ENCODE peak calls at places on chromosomes 6 and 20, in seven cellular contexts. O, S, E, N, H, Y and I are unnamed samples.

GRCh38 chr20:47680804-47681529 is 104.3 kb downstream of the SULF2 start:
- DNase-seq in H (no peak), E (peak; percentile 42), N (no peak), Y (no peak), S (no peak), O (peak; percentile 43), I (no peak)

GRCh38 chr20:50534567-50534966 is 24.4 kb downstream of the PTPN1 start:
- DNase-seq in Y (no peak), O (peak; percentile 96), E (peak; percentile 78), H (peak; percentile 50), S (no peak), N (no peak), I (no peak)

GRCh38 chr6:1960484-1961142 is 284.8 kb downstream of the GMDS start:
- DNase-seq in Y (peak; percentile 8), O (no peak), E (no peak), S (no peak), N (no peak), H (no peak), I (no peak)

GRCh38 chr20:52137850-52138249 is 53.7 kb downstream of the ZFP64 start:
- DNase-seq in E (no peak), O (no peak), Y (no peak), N (no peak), H (no peak), S (no peak), I (no peak)

GRCh38 chr20:38222231-38222922 is 38.2 kb downstream of the KIAA1755 start:
- DNase-seq in S (no peak), E (peak; percentile 76), H (peak; percentile 87), N (peak; percentile 40), O (peak; percentile 36), Y (peak; percentile 49), I (peak; percentile 32)

GRCh38 chr20:58883243-58883691 is 30.8 kb downstream of the GNAS start:
- DNase-seq in S (no peak), H (peak; percentile 56), Y (no peak), E (no peak), N (no peak), O (no peak), I (no peak)

GRCh38 chr6:47235964-47236760 is 73.5 kb downstream of the TNFRSF21 start:
- DNase-seq in O (peak; percentile 27), H (no peak), S (no peak), Y (no peak), E (no peak), N (peak; percentile 90), I (no peak)

GRCh38 chr6:144690109-144690508 is 405.0 kb downstream of the UTRN start:
- DNase-seq in S (no peak), O (no peak), H (no peak), E (no peak), N (no peak), Y (no peak), I (no peak)

GRCh38 chr6:33313709-33314514 is at the start of gene TAPBP:
- DNase-seq in N (no peak), S (peak; percentile 89), Y (peak; percentile 61), E (peak; percentile 84), H (peak; percentile 63), O (peak; percentile 43), I (peak; percentile 84)

GRCh38 chr6:154450498-154450897 is 60.0 kb downstream of the CNKSR3 start:
- DNase-seq in E (no peak), S (no peak), Y (no peak), N (no peak), O (no peak), H (no peak), I (no peak)

GRCh38 chr6:21079468-21080048 is 514.0 kb upstream of the SOX4 start:
- DNase-seq in E (no peak), Y (no peak), H (no peak), N (no peak), S (no peak), O (peak; percentile 58), I (no peak)

GRCh38 chr20:4369798-4370124 is 351.9 kb upstream of the PRND start:
- DNase-seq in Y (no peak), H (no peak), E (no peak), O (no peak), N (no peak), S (no peak), I (no peak)

GRCh38 chr20:20362774-20363435 is 5.0 kb upstream of the INSM1 start:
- DNase-seq in S (no peak), Y (no peak), O (no peak), E (no peak), H (no peak), N (peak; percentile 100), I (no peak)

GRCh38 chr6:18388942-18389341 is 1.8 kb downstream of the RNF144B start:
- DNase-seq in E (peak; percentile 89), H (peak; percentile 68), N (no peak), S (no peak), O (peak; percentile 58), Y (peak; percentile 77), I (no peak)

GRCh38 chr6:131290955-131291354 is 155.7 kb downstream of the AKAP7 start:
- DNase-seq in Y (peak; percentile 75), E (peak; percentile 3), H (no peak), N (no peak), S (no peak), O (no peak), I (no peak)

GRCh38 chr6:11650297-11650696 is 112.7 kb downstream of the TMEM170B start:
- DNase-seq in S (no peak), E (peak; percentile 96), N (no peak), Y (peak; percentile 37), H (peak; percentile 44), O (peak; percentile 56), I (no peak)

GRCh38 chr6:149766156-149766768 is 16.7 kb downstream of the PCMT1 start:
- DNase-seq in S (no peak), N (no peak), H (no peak), E (peak; percentile 26), Y (no peak), O (peak; percentile 91), I (no peak)

GRCh38 chr6:38273325-38273724 is 366.4 kb downstream of the BTBD9 start:
- DNase-seq in S (no peak), Y (no peak), E (no peak), H (peak; percentile 71), N (no peak), O (peak; percentile 78), I (no peak)

GRCh38 chr20:37379967-37380828 is 34.3 kb downstream of the SRC start:
- DNase-seq in O (peak; percentile 76), Y (peak; percentile 63), H (no peak), E (peak; percentile 59), N (no peak), S (no peak), I (no peak)

GRCh38 chr6:18165746-18166145 is 10.5 kb downstream of the KDM1B start:
- DNase-seq in N (no peak), E (no peak), O (peak; percentile 27), S (no peak), Y (peak; percentile 47), H (no peak), I (no peak)

GRCh38 chr20:45336530-45337366 is 11.5 kb downstream of the SDC4 start:
- DNase-seq in Y (peak; percentile 99), H (peak; percentile 85), S (no peak), N (no peak), E (peak; percentile 100), O (peak; percentile 92), I (no peak)

GRCh38 chr6:170108456-170108855 is 182.4 kb downstream of the DLL1 start:
- DNase-seq in N (no peak), E (no peak), H (no peak), S (no peak), Y (no peak), O (no peak), I (no peak)

GRCh38 chr6:85551264-85551663 is 42.4 kb downstream of the SNX14 start:
- DNase-seq in Y (no peak), E (peak; percentile 18), S (no peak), O (no peak), N (no peak), H (no peak), I (no peak)

GRCh38 chr6:169723200-169723909 is 945 bp downstream of the PHF10 start:
- DNase-seq in O (peak; percentile 57), E (peak; percentile 64), H (peak; percentile 74), S (peak; percentile 61), N (peak; percentile 67), Y (peak; percentile 39), I (peak; percentile 51)

GRCh38 chr20:54429364-54429763 is 46.0 kb upstream of the DOK5 start:
- DNase-seq in N (no peak), Y (no peak), S (no peak), O (no peak), H (no peak), E (no peak), I (no peak)

GRCh38 chr6:124982669-124983068 is 20.4 kb downstream of the RNF217 start:
- DNase-seq in S (no peak), Y (peak; percentile 46), E (no peak), H (no peak), N (no peak), O (no peak), I (no peak)

GRCh38 chr6:75530696-75531095 is 37.1 kb upstream of the FILIP1 start:
- DNase-seq in H (peak; percentile 22), Y (no peak), N (no peak), O (peak; percentile 77), E (no peak), S (no peak), I (no peak)

GRCh38 chr6:45956663-45957062 is 59.0 kb downstream of the CLIC5 start:
- DNase-seq in S (no peak), H (no peak), E (no peak), O (no peak), Y (no peak), N (no peak), I (no peak)

GRCh38 chr6:21201673-21202430 is 391.7 kb upstream of the SOX4 start:
- DNase-seq in Y (no peak), O (no peak), N (peak; percentile 93), S (no peak), E (no peak), H (no peak), I (no peak)

GRCh38 chr6:311679-312220 is 19.5 kb downstream of the DUSP22 start:
- DNase-seq in S (no peak), Y (no peak), E (no peak), H (no peak), N (no peak), O (peak; percentile 14), I (no peak)

GRCh38 chr6:161482517-161482903 is 208.6 kb upstream of the AGPAT4 start:
- DNase-seq in N (no peak), O (no peak), E (no peak), H (no peak), Y (no peak), S (no peak), I (no peak)